ENCODE peak calls at places on chromosomes 4 and X, in four cellular contexts. M, F, Z and B are unnamed samples. For H3K4me1, the result is how much of the 10 kb centered on the place peaks cover.

GRCh38 chr4:184957451-184958115 is 60.7 kb upstream of the HELT start:
- DNase-seq in M (no peak), F (no peak), Z (no peak), B (no peak)

GRCh38 chr4:76850010-76850441 is 47.9 kb downstream of the SOWAHB start:
- DNase-seq in M (no peak), F (no peak), Z (no peak), B (no peak)

GRCh38 chr4:125132281-125132680 is 182.5 kb upstream of the FAT4 start:
- DNase-seq in M (no peak), F (no peak), Z (no peak), B (no peak)

GRCh38 chr4:128823025-128823661 is 13.6 kb downstream of the JADE1 start:
- DNase-seq in M (no peak), F (no peak), Z (no peak), B (no peak)

GRCh38 chrX:134388161-134389109 is 71.5 kb upstream of the HPRT1 start:
- DNase-seq in M (no peak), F (no peak), Z (no peak), B (no peak)

GRCh38 chr4:83362492-83363329 is 28.1 kb upstream of the HPSE start:
- DNase-seq in M (no peak), F (no peak), Z (no peak), B (no peak)

GRCh38 chr4:143076723-143077122 is 108.0 kb upstream of the USP38 start:
- DNase-seq in M (no peak), F (no peak), Z (no peak), B (no peak)

GRCh38 chr4:120691536-120691935 is 231.0 kb downstream of the PRDM5 start:
- DNase-seq in M (no peak), F (no peak), Z (no peak), B (no peak)

GRCh38 chr4:113355550-113356371 is 306.3 kb downstream of the ANK2 start:
- DNase-seq in M (peak), F (no peak), Z (no peak), B (peak)

GRCh38 chr4:126004936-126005335 is 690.2 kb downstream of the FAT4 start:
- DNase-seq in M (no peak), F (no peak), Z (no peak), B (no peak)

GRCh38 chr4:184267673-184268573 is 50.2 kb upstream of the ENPP6 start:
- DNase-seq in M (peak), F (no peak), Z (peak), B (peak)

GRCh38 chr4:125440814-125441213 is 126.1 kb downstream of the FAT4 start:
- DNase-seq in M (no peak), F (no peak), Z (no peak), B (no peak)

GRCh38 chr4:173270312-173271027 is 63.7 kb downstream of the HMGB2 start:
- DNase-seq in M (no peak), F (no peak), Z (no peak), B (peak)

GRCh38 chr4:123116412-123116811 is 194.0 kb upstream of the NUDT6 start:
- DNase-seq in M (no peak), F (no peak), Z (no peak), B (no peak)

GRCh38 chrX:24676403-24677024 is 17.2 kb upstream of the POLA1 start:
- DNase-seq in M (no peak), F (no peak), Z (no peak), B (no peak)

GRCh38 chr4:159867673-159868072 is 764.8 kb downstream of the RAPGEF2 start:
- DNase-seq in M (no peak), F (no peak), Z (no peak), B (no peak)

GRCh38 chrX:17375631-17376380 is 806 bp downstream of the NHS start:
- DNase-seq in M (peak), F (no peak), Z (no peak), B (peak)

GRCh38 chrX:52015794-52016193 is 53.2 kb downstream of the MAGED4B start:
- DNase-seq in M (no peak), F (no peak), Z (no peak), B (no peak)

GRCh38 chr4:107906458-107907100 is 24.8 kb upstream of the CYP2U1 start:
- DNase-seq in M (no peak), F (no peak), Z (no peak), B (no peak)

GRCh38 chr4:141642068-141642467 is 5.7 kb downstream of the IL15 start:
- DNase-seq in M (no peak), F (no peak), Z (no peak), B (no peak)

GRCh38 chrX:123731987-123732678 is 719 bp downstream of the THOC2 start:
- DNase-seq in M (no peak), F (no peak), Z (no peak), B (peak)

GRCh38 chrX:123728554-123728953 is 4.3 kb downstream of the THOC2 start:
- DNase-seq in M (no peak), F (no peak), Z (no peak), B (no peak)

GRCh38 chrX:123731258-123731986 is 1.4 kb downstream of the THOC2 start:
- DNase-seq in M (no peak), F (no peak), Z (no peak), B (peak)

GRCh38 chrX:123736333-123736921 is 3.6 kb upstream of the THOC2 start:
- DNase-seq in M (no peak), F (no peak), Z (no peak), B (peak)

DNA sequence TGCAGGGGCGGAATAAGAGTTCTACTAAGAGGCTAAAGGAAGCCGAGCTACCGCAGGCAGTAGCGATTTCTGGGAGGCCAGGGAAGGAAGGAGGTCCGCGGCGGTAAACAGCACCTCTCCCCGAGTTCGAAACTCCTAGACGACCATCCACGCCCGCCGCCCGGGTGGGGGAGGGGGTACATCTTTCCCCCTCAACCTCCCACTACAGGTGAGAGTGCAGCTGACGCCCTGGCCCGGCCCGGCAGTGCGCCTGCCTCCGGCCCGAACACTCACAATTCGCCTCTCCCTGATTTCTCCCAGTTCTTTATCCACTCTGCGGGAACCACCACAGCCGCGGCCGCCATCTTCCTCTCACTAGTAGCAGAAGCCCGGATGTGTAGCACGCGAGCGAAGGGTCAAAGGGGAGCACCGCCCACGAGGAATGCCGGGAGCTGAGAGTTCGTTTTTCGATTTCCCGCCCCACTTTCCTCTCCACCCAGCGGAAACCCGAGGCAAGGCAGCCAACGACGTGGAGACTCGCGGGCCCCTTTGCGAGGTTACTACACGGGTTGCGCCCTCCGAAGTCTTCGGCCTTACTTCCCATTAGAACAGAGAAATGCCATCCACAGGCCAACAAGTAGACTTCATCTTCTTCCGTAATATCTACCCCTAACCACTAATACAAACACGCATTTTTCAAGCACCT is at the start of gene THOC2:
- DNase-seq in M (peak), F (peak), Z (peak), B (peak)
- TF ChIP-seq CTCF in M (peak), F (peak), Z (peak), B (peak)

GRCh38 chr4:54677853-54678650 is 20.3 kb downstream of the KIT start:
- DNase-seq in M (no peak), F (no peak), Z (no peak), B (no peak)
- H3K4me1 ChIP-seq in M (under half), F (under half), Z (under half), B (under half)

DNA sequence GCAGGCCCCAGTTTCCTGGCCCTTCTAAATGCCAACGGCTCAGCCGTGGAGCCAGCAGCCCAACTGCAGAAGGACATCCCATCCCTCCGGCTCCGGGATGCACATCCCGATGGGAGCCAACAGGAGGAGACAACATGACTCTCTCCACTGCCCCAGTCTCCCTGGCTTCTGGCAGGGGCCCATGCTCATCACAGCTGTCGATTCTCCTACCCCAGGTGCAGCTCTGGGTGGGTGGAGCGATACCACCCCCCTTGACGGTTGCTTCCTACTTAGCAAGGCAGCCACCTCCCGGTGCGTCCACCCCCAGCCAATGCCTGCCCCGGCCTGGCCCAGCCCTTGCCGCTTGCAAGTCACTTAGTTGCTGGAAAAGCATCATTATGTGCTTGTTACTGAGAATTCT is 19.5 kb downstream of the ZNF275 start:
- DNase-seq in M (no peak), F (no peak), Z (no peak), B (peak)
- TF ChIP-seq CTCF in M (no peak), F (no peak), Z (no peak), B (peak)

GRCh38 chr4:146398896-146399443 is 122.8 kb downstream of the SLC10A7 start:
- DNase-seq in M (no peak), F (no peak), Z (no peak), B (no peak)
- H3K4me1 ChIP-seq in M (under half), F (under half), Z (under half), B (under half)

GRCh38 chrX:96918864-96919263 is 35.2 kb downstream of the RPA4 start:
- DNase-seq in M (no peak), F (no peak), Z (no peak), B (no peak)
- TF ChIP-seq CTCF in M (no peak), F (no peak), Z (no peak), B (no peak)

GRCh38 chr4:12124138-12124537 is 695.4 kb upstream of the HS3ST1 start:
- DNase-seq in M (no peak), F (no peak), Z (no peak), B (no peak)
- H3K4me1 ChIP-seq in M (under half), F (under half), Z (under half), B (under half)